ENCODE peak calls at places on chromosomes 4 and X, in eight cellular contexts. F, W, Y, S, K, B, Q and I are unnamed samples. For H3K9me3 and H3K4me1, the result is how much of the 10 kb centered on the place peaks cover.

GRCh38 chrX:115348440-115349225 is 59.1 kb downstream of the LUZP4 start:
- DNase-seq in F (no peak), B (no peak), W (no peak), Y (no peak), S (no peak), Q (no peak), K (no peak), I (no peak)

GRCh38 chr4:133130171-133130570 is 18.9 kb upstream of the PCDH10 start:
- DNase-seq in K (no peak), B (no peak), Q (peak), S (no peak), Y (no peak), W (no peak), F (no peak), I (no peak)

GRCh38 chr4:160848901-160849735 is 1314.7 kb downstream of the FSTL5 start:
- DNase-seq in Y (no peak), B (no peak), Q (peak), K (peak), S (no peak), F (no peak), W (no peak), I (no peak)

GRCh38 chr4:65018313-65018712 is 609.1 kb upstream of the TECRL start:
- DNase-seq in F (no peak), B (no peak), Q (no peak), K (no peak), W (no peak), Y (no peak), S (no peak), I (no peak)

GRCh38 chr4:20760053-20760452 is 59.8 kb downstream of the PACRGL start:
- DNase-seq in Q (peak), Y (no peak), K (peak), B (peak), F (no peak), W (peak), S (no peak), I (no peak)

GRCh38 chrX:66200855-66201795 is 37.1 kb downstream of the HEPH start:
- DNase-seq in K (peak), Y (no peak), Q (peak), S (no peak), F (no peak), W (peak), B (no peak), I (peak)

GRCh38 chrX:140066262-140066661 is 100.9 kb upstream of the CXorf66 start:
- DNase-seq in S (no peak), F (no peak), W (no peak), B (no peak), Q (no peak), K (no peak), Y (no peak), I (no peak)

GRCh38 chr4:124757121-124757520 is 44.6 kb upstream of the ANKRD50 start:
- DNase-seq in K (peak), F (no peak), Y (no peak), S (no peak), Q (no peak), B (no peak), W (peak), I (no peak)

GRCh38 chr4:17027495-17027894 is 129.1 kb upstream of the LDB2 start:
- DNase-seq in F (no peak), S (no peak), K (peak), Q (peak), W (peak), Y (peak), B (no peak), I (no peak)

GRCh38 chr4:188839704-188840103 is 700.5 kb downstream of the TRIML1 start:
- DNase-seq in Y (no peak), B (no peak), W (no peak), Q (no peak), K (no peak), F (no peak), S (no peak), I (no peak)

GRCh38 chrX:17860811-17861495 is at the start of gene RAI2:
- DNase-seq in K (no peak), S (no peak), Y (no peak), F (peak), W (no peak), B (peak), Q (no peak), I (peak)

GRCh38 chr4:140037353-140038030 is 116.5 kb downstream of the MAML3 start:
- DNase-seq in Y (peak), S (no peak), Q (peak), W (peak), B (no peak), K (peak), F (no peak), I (no peak)

GRCh38 chr4:167652267-167652666 is 418.0 kb upstream of the SPOCK3 start:
- DNase-seq in F (peak), S (no peak), Q (no peak), B (no peak), W (no peak), K (no peak), Y (no peak), I (no peak)

GRCh38 chrX:29687687-29688086 is 527.7 kb upstream of the MAGEB2 start:
- DNase-seq in Q (peak), B (no peak), K (peak), S (no peak), Y (no peak), F (no peak), W (peak), I (no peak)

GRCh38 chr4:165016971-165017370 is 14.8 kb upstream of the TRIM60 start:
- DNase-seq in F (no peak), S (no peak), Q (peak), W (peak), Y (no peak), K (peak), B (peak), I (no peak)

GRCh38 chrX:18594079-18594478 is 77.8 kb downstream of the RS1 start:
- DNase-seq in S (no peak), Q (no peak), W (no peak), K (no peak), B (no peak), F (no peak), Y (no peak), I (no peak)

GRCh38 chr4:152460488-152460887 is 75.4 kb downstream of the FBXW7 start:
- DNase-seq in S (no peak), B (no peak), W (peak), Y (no peak), F (no peak), Q (peak), K (peak), I (no peak)

GRCh38 chrX:143095841-143096240 is 70.1 kb downstream of the SPANXN4 start:
- DNase-seq in Y (no peak), S (no peak), K (no peak), B (no peak), F (no peak), W (no peak), Q (no peak), I (no peak)

GRCh38 chrX:39869846-39870601 is 227.7 kb downstream of the BCOR start:
- DNase-seq in S (no peak), B (no peak), F (no peak), W (peak), Y (peak), K (peak), Q (peak), I (no peak)

GRCh38 chrX:18871161-18871880 is 112.6 kb downstream of the PHKA2 start:
- DNase-seq in Y (no peak), B (peak), W (no peak), F (no peak), S (no peak), Q (peak), K (no peak), I (no peak)

GRCh38 chr4:72031868-72032619 is at the start of gene NPFFR2:
- DNase-seq in S (no peak), B (peak), W (no peak), Y (no peak), K (no peak), F (peak), Q (peak), I (no peak)

GRCh38 chrX:147920161-147920666 is 8.5 kb downstream of the FMR1 start:
- DNase-seq in K (no peak), B (no peak), Y (no peak), S (no peak), Q (no peak), F (no peak), W (no peak), I (no peak)

GRCh38 chr4:127586922-127587571 is 45.7 kb upstream of the INTU start:
- DNase-seq in S (no peak), W (peak), B (peak), Q (peak), F (no peak), Y (no peak), K (peak), I (no peak)

GRCh38 chr4:162011039-162011438 is 152.8 kb downstream of the FSTL5 start:
- DNase-seq in Y (no peak), K (no peak), B (no peak), W (no peak), Q (peak), F (no peak), S (no peak), I (no peak)

GRCh38 chr4:92163348-92163747 is 140.4 kb upstream of the GRID2 start:
- DNase-seq in Q (peak), K (peak), S (no peak), Y (no peak), F (no peak), W (peak), B (no peak), I (no peak)

GRCh38 chr4:52045028-52045427 is 6.1 kb upstream of the SPATA18 start:
- DNase-seq in F (no peak), S (no peak), Q (no peak), K (no peak), B (no peak), Y (no peak), W (no peak), I (no peak)

GRCh38 chrX:71809886-71810285 is 46.7 kb downstream of the CXorf49B start:
- DNase-seq in Q (no peak), B (peak), S (no peak), W (peak), K (peak), Y (no peak), F (no peak), I (no peak)

GRCh38 chr4:7192252-7193039 is at the start of gene SORCS2:
- DNase-seq in Q (peak), F (peak), Y (no peak), S (no peak), W (peak), B (peak), K (peak), I (peak)

GRCh38 chr4:153131478-153132069 is 72.7 kb upstream of the TRIM2 start:
- DNase-seq in Q (no peak), Y (no peak), K (no peak), F (no peak), S (no peak), W (peak), B (no peak), I (no peak)

GRCh38 chr4:125928652-125929051 is 613.9 kb downstream of the FAT4 start:
- DNase-seq in Q (no peak), B (no peak), K (no peak), F (no peak), W (no peak), S (no peak), Y (no peak), I (no peak)

GRCh38 chrX:53287493-53288138 is 6.2 kb upstream of the IQSEC2 start:
- DNase-seq in Y (peak), K (peak), B (peak), Q (peak), W (peak), F (no peak), S (peak), I (peak)

GRCh38 chrX:53291596-53291995 is 10.2 kb upstream of the IQSEC2 start:
- DNase-seq in S (no peak), W (no peak), F (no peak), K (no peak), Y (no peak), B (no peak), Q (no peak), I (no peak)

GRCh38 chrX:53294024-53294648 is 12.8 kb upstream of the IQSEC2 start:
- DNase-seq in F (no peak), S (no peak), Q (peak), K (peak), W (peak), B (no peak), Y (no peak), I (no peak)

GRCh38 chrX:53288173-53288572 is 6.8 kb upstream of the IQSEC2 start:
- DNase-seq in Q (peak), S (no peak), K (no peak), Y (no peak), F (no peak), W (no peak), B (peak), I (no peak)

DNA sequence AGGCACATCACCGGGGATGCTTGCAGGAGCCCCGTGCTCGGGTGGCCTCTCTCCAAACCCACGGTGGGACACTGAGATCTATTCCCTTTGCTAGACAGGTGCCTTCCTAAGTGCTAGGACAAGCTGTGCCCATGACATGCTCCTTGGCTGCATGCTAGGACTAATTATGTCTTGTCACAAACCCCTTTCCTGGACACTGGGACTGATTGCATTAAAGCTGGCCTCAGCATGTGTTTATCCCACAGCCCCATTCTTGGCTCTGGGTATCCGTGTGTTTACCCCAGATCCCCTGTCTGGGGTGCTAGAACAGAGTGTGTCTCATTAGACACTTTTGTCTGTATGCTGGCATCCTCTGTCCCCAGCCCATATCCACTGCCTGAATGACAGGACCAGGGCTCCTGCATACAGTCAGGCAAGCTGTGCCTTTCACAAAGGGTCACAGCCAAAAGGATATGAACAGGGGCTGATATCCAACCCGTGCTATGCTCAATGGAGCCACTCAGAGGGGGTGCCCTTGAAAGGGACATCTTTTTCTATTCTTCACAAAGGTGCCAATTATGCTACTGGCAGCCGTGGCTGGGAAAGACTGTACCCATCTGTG is 9.2 kb upstream of the IQSEC2 start:
- DNase-seq in B (no peak), K (no peak), Q (no peak), Y (no peak), F (no peak), W (no peak), S (no peak), I (no peak)
- H3K4me3 ChIP-seq in B (no peak), K (no peak), Q (no peak), Y (no peak), F (no peak), W (no peak), S (no peak), I (no peak)

DNA sequence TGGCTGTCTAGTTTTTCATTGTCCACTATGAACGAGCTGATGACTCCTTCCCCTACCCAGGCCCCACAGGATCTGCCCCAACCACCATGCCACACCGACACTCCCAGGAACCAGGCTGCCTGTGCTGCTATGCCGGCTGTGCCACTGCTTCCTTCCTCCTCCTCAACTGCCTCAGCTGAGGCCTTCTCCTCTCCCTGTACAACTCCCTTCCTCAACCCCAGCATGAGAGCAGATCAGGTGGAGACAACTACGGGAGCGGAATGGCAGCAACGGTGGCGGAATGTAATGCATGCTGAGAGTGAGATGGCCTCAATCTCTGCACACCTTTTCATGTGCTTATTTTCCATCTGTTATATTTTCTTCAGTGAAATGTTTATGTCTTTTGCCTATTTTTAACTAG is 76.3 kb upstream of the ASB12 start:
- DNase-seq in K (no peak), Y (no peak), F (no peak), S (no peak), W (no peak), B (no peak), Q (no peak), I (no peak)
- H3K9me3 ChIP-seq in K (under half), Y (under half), F (under half), S (under half), W (under half), B (under half), Q (under half), I (under half)

GRCh38 chr4:56979674-56980073 is 978 bp downstream of the POLR2B start:
- DNase-seq in B (peak), W (peak), F (no peak), K (peak), S (no peak), Y (peak), Q (peak), I (peak)

GRCh38 chr4:56977321-56978012 is at the start of gene NOA1:
- DNase-seq in W (peak), B (peak), Y (peak), K (peak), Q (peak), S (peak), F (peak), I (peak)

GRCh38 chr4:56978750-56979303 is at the start of gene POLR2B:
- DNase-seq in S (peak), K (peak), F (peak), B (peak), Y (peak), Q (peak), W (peak), I (peak)

GRCh38 chr4:56976878-56977320 is 507 bp downstream of the NOA1 start:
- DNase-seq in B (peak), Q (no peak), S (no peak), Y (peak), F (peak), K (peak), W (peak), I (peak)

DNA sequence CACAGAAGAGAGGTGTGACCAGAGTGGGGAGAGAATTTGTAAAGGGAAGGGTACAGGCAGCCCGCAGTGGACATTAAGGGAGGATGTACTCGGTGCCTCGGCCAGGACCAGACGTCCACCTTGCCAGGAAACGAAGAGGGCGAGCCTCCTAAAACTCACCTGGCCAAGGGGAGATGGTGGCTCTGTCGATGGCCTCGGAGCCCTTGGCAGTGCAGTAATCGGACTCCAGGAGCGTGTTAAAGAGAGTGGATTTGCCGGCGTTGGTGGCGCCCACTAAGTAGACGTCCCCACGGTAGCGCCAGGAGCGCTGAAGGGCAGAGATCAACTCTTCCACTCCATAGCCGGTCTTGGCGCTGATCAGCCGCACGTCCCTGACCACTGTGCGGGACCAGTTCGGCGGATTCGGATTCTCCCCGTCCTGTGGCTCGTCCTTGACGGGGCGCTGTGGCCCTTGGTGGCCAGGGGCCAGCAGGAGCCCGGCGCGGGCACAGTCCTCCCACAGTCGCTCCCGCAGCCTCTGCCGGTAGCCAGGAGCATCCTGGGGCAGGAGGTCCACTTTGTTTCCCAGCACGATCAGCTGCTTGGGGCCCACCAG is 1.0 kb downstream of the NOA1 start:
- DNase-seq in W (peak), S (no peak), F (no peak), Y (no peak), Q (peak), B (no peak), K (no peak), I (no peak)
- H3K4me1 ChIP-seq in W (under half), S (under half), F (under half), Y (under half), Q (under half), B (under half), K (under half), I (under half)

DNA sequence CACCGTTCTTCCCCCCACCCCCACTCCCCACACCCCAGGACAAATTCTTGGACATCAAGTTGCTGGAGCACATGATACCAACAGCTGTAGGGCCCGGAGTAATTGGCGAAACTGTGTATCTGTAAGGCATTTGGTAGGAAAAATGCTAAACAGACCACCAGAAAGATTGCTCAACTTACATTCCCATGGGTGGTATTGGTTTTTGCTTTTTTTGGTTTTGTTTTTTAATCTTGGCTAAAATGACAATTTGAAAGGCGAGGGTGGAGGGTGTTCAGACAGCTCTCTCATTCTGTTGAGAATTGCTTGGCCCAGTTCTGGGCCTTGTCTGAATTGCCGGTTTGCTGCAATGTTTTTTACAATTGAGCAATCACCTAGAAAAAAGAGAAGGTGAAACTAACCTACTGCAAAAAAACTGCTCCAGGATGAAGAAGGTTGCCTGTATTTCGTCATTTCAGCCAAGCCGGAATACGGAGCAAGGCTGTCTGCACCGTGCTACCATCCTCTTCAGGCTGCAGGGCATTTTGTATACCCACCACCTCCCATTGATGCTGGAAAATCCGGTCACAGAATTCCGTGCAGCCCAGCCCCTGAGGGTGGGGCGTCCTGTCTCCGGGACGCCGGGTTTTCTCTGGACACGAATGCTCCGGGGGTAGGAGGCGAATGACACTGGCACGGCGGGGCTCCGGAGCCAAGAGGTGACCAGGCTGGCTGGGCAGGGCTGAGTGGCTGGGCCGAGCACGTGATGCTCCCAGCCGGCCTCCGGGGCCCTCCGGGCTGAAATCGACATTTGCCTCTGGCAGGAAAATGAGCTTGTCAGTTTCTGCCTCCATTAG is at the start of gene CLCN4:
- DNase-seq in Q (peak), B (peak), F (peak), S (no peak), W (peak), K (peak), Y (peak), I (peak)
- H3K4me3 ChIP-seq in Q (peak), B (peak), F (peak), S (peak), W (peak), K (peak), Y (peak), I (no peak)

GRCh38 chr4:54104907-54105306 is 4.9 kb downstream of the GSX2 start:
- DNase-seq in W (no peak), K (no peak), Y (no peak), S (no peak), B (no peak), F (no peak), Q (no peak), I (no peak)

GRCh38 chr4:54109226-54110018 is 9.5 kb downstream of the GSX2 start:
- DNase-seq in F (peak), B (no peak), S (no peak), K (no peak), Y (no peak), W (no peak), Q (no peak), I (no peak)

GRCh38 chr4:54107951-54108740 is 8.2 kb downstream of the GSX2 start:
- DNase-seq in F (peak), K (no peak), W (no peak), S (no peak), Y (no peak), Q (no peak), B (no peak), I (no peak)

DNA sequence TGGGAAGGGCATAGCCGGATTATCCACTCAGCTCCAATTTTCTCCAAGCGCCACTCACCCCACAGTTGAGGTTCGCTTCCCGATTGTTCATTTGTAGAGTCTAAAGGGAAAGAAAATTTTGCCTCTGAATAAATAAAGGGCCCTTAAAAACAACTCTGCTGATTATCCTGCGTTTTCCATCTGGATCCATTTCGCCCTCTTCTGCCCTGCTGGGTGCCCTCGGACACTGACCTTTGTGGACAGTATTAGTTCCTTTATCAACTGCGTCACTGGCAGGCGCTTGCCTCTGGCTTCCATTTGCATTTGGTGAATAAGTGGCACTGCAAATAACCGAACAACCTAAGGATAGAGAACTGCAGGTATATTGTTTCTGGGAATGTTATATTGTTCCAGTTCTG is 10.1 kb downstream of the GSX2 start:
- DNase-seq in F (no peak), Y (no peak), K (no peak), W (no peak), B (no peak), S (no peak), Q (no peak), I (no peak)
- H3K9me3 ChIP-seq in F (under half), Y (under half), K (under half), W (under half), B (under half), S (under half), Q (under half), I (under half)